ENCODE peak calls at places on chromosomes 7 and 10, in six cellular contexts. V, M, S, I, X and T are unnamed samples. For H3K4me1, the result is how much of the 10 kb centered on the place peaks cover.

GRCh38 chr10:68154211-68154497 is 44.9 kb downstream of the MYPN start:
- DNase-seq in S (peak), M (peak), I (peak), X (no peak), V (peak), T (no peak)

GRCh38 chr7:144035385-144035784 is 13.4 kb upstream of the OR2A5 start:
- DNase-seq in M (no peak), I (no peak), V (no peak), S (no peak), X (no peak), T (no peak)

GRCh38 chr10:132991706-132992432 is 49.5 kb upstream of the CFAP46 start:
- DNase-seq in X (no peak), I (no peak), V (no peak), S (no peak), M (no peak), T (no peak)

GRCh38 chr10:116104210-116104932 is 168.6 kb downstream of the GFRA1 start:
- DNase-seq in I (no peak), M (no peak), S (no peak), V (no peak), X (no peak), T (no peak)

GRCh38 chr7:36605261-36605660 is 119.0 kb downstream of the AOAH start:
- DNase-seq in X (no peak), V (no peak), I (no peak), S (no peak), M (no peak), T (no peak)

GRCh38 chr7:101696-102376 is 90.5 kb upstream of the FAM20C start:
- DNase-seq in X (no peak), I (no peak), V (peak), M (no peak), S (peak), T (no peak)

GRCh38 chr10:84296071-84296981 is 32.1 kb upstream of the CCSER2 start:
- DNase-seq in I (no peak), X (no peak), S (peak), M (no peak), V (peak), T (no peak)

GRCh38 chr10:95988702-95989101 is 54.7 kb upstream of the CCNJ start:
- DNase-seq in M (no peak), X (no peak), S (no peak), I (no peak), V (no peak), T (no peak)

GRCh38 chr7:141118809-141119586 is 45.1 kb downstream of the TMEM178B start:
- DNase-seq in S (no peak), V (no peak), M (no peak), I (no peak), X (no peak), T (no peak)

GRCh38 chr7:157686285-157686894 is 349.6 kb downstream of the DNAJB6 start:
- DNase-seq in S (no peak), I (no peak), X (no peak), M (no peak), V (no peak), T (peak)

GRCh38 chr10:104146871-104147270 is 24.9 kb downstream of the SFR1 start:
- DNase-seq in I (no peak), S (no peak), V (no peak), X (no peak), M (no peak), T (no peak)

GRCh38 chr10:79559726-79560125 is 481 bp downstream of the SFTPA2 start:
- DNase-seq in S (peak), I (no peak), M (no peak), X (no peak), V (peak), T (no peak)

GRCh38 chr10:120979435-120980315 is 128.5 kb downstream of the WDR11 start:
- DNase-seq in I (peak), M (no peak), V (no peak), S (peak), X (no peak), T (peak)

GRCh38 chr10:93754761-93755160 is 3.0 kb upstream of the LGI1 start:
- DNase-seq in X (no peak), S (no peak), V (no peak), M (no peak), I (no peak), T (no peak)

GRCh38 chr7:124532166-124532565 is 233.4 kb downstream of the GPR37 start:
- DNase-seq in X (no peak), V (peak), I (no peak), S (no peak), M (no peak), T (no peak)

GRCh38 chr7:92717982-92718716 is 118.2 kb downstream of the CDK6 start:
- DNase-seq in X (peak), S (peak), I (peak), M (peak), V (peak), T (peak)

GRCh38 chr10:14571866-14572507 is 202.7 kb downstream of the FAM107B start:
- DNase-seq in V (peak), X (no peak), I (peak), M (no peak), S (peak), T (peak)

GRCh38 chr10:89521368-89521767 is 14.0 kb downstream of the SLC16A12 start:
- DNase-seq in X (no peak), S (no peak), M (no peak), I (no peak), V (peak), T (no peak)

GRCh38 chr10:119139464-119140067 is 25.9 kb downstream of the SFXN4 start:
- DNase-seq in M (peak), X (no peak), S (peak), I (no peak), V (peak), T (peak)

GRCh38 chr10:114271779-114272167 is 32.7 kb downstream of the VWA2 start:
- DNase-seq in M (no peak), X (peak), I (no peak), S (peak), V (peak), T (no peak)

GRCh38 chr10:42962120-42962901 is 114.6 kb upstream of the RET start:
- DNase-seq in S (no peak), I (peak), X (peak), M (no peak), V (no peak), T (peak)

GRCh38 chr10:15863733-15864132 is 3.4 kb upstream of the MINDY3 start:
- DNase-seq in V (no peak), I (no peak), X (no peak), M (no peak), S (no peak), T (no peak)

GRCh38 chr10:121379025-121379424 is 219.2 kb downstream of the FGFR2 start:
- DNase-seq in M (no peak), V (no peak), S (no peak), X (no peak), I (no peak), T (no peak)

GRCh38 chr10:124646483-124647352 is 97.5 kb downstream of the FAM53B start:
- DNase-seq in X (peak), I (no peak), M (peak), S (peak), V (peak), T (peak)

GRCh38 chr7:11373546-11374142 is 400.0 kb downstream of the PHF14 start:
- DNase-seq in V (no peak), S (peak), X (no peak), I (no peak), M (no peak), T (no peak)
- TF ChIP-seq CTCF in V (peak), S (peak), X (peak), I (peak), M (no peak), T (peak)

DNA sequence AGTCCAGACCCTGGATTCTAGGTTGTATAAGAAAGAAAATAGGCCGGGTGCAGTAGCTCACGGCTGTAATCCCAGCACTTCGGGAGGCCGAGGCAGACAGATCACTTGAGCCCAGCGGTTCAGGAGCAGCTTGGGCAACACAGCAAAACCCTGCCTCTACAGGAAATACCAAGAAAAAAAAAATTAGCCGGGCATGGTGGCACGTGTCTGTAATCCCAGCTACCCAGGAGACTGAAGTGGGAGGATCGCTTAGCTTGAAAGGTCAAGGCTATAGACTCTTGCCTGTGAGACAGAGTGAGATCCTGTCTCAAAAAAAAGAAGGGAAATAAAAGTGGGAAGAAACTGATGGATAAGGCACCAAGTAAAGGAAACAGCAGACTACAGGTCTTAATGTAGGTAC is 287.9 kb upstream of the KLF14 start:
- DNase-seq in M (no peak), S (no peak), X (no peak), I (no peak), V (no peak), T (no peak)
- H3K4me1 ChIP-seq in M (under half), S (under half), X (under half), I (under half), V (under half), T (under half)

GRCh38 chr10:37109000-37109399 is 16.4 kb upstream of the ANKRD30A start:
- DNase-seq in M (no peak), I (no peak), V (no peak), X (no peak), S (no peak), T (no peak)
- H3K27ac ChIP-seq in M (no peak), I (no peak), V (no peak), X (no peak), S (no peak), T (no peak)

DNA sequence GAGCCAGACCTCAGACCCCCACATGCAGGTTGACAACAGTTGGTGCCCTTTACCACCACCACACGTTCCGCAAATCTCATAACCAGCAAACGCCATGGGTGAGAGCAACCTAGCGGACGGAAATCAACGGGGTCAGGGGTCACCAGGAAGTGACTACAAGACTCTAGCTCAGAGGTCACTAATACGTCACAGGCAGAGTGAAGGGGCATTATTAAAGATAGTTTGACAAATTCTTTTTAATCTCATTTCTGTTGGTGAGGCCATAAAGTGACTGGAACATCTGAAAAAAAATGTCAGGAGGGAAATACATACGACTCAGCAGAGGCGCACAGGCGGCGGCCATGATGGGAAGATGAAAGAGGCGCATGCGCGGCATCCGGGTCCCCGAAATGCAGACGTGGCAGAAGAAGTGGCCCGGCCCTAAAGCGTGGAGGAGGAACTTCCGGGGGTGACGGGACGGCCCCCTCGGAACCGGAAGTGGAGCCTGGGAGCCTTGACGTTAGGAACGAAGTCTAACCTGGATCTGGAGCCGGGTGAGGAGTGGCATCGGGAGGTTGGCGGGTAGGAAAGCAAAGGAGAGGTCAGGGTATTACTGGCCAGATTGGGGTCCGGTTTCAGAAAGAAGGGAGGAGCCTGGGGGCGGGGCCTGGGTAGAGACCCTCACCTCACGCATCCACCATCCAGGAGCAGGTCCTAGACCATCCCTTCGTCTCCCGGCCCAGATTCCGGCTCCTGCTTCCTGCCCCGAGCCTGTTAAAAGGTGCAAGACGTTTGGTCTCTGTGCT is at the start of gene SEC24C:
- DNase-seq in V (peak), M (peak), I (peak), X (peak), S (peak), T (peak)
- TF ChIP-seq CTCF in V (peak), M (peak), I (no peak), X (no peak), S (no peak), T (peak)

GRCh38 chr7:116212859-116213258 is 2.5 kb downstream of the TES start:
- DNase-seq in X (no peak), I (no peak), M (no peak), V (no peak), S (peak), T (no peak)

GRCh38 chr7:116209561-116210070 is 723 bp upstream of the TES start:
- DNase-seq in S (no peak), I (no peak), M (no peak), V (peak), X (no peak), T (no peak)

GRCh38 chr7:116210345-116211005 is at the start of gene TES:
- DNase-seq in M (peak), I (peak), X (no peak), V (peak), S (peak), T (peak)

GRCh38 chr7:116211913-116212596 is 1.7 kb downstream of the TES start:
- DNase-seq in V (peak), S (peak), M (no peak), I (no peak), X (no peak), T (no peak)

DNA sequence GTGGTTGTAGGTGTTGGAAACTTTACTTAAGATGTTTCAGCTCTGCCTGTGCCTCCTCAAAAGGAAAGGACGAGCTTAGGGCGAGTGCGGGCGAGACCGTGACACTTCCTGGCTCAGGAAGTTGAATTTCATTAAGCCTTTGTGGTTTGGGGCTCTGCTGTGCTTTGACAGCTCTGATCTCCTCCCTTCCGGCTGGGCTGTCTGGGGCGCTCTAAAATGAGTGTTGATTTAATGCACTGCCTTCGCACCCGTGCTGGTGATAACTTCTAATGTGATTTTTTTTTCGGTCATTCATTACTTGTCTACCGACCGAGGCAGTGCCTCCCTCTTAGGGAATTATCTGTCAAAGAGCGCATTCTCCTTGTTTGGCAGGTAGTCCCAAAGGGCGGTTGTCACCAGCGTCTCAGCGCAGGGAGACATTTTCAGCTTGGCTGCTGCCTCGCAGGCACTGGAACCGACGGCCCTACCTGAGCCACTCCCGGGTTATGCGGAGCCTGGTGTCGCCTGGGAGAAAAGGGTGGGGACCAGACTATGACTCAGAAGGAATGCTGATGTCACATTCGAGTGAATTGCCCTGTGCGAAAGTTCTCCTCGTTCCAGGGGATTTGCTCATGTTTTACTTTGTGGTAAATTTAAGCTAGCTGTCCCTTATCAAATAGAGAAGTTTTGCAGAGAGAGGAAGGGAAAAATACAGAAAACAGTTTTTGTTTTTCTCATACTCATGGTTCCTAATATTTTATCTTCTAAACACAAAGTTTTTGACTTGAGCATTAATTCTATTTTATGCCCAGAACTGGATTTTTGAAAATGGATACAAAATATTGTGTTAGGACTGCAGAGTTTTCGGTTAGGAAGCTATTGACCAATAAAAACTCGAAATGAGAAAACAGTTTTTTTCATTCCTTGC is 920 bp downstream of the TES start:
- DNase-seq in M (peak), V (peak), I (peak), S (peak), X (peak), T (peak)
- H3K4me1 ChIP-seq in M (under half), V (under half), I (under half), S (under half), X (under half), T (under half)

DNA sequence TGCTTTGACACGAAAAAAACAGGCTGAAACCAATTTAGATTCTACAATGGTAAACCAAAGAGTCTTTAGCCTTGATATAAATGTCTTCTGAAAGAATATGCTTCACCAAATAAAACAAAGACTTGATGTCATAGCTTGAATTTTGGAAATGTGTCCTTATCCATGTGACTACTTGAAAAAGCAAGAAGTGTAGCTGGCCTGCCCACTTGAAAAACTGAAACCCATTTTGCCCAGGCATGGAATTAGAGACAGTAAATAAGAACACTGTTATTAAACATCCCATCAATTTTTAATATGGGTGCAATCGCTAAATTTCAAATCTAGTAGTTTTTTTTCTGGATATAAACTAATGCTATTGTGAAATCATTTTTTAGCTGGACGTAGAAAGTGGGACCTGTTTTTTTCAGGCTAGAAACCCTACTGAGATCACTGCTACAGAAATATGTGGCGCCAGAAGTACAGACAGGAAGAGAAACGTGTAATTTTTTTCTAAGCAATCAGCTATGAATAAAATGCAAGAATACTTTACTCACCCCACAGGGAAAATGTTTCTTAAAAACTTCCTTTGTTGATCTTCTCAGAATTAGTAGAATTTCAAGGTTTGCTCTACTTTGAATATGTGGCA is 56.7 kb downstream of the PIP4K2A start:
- DNase-seq in M (no peak), I (no peak), V (peak), X (no peak), S (peak), T (no peak)
- H3K27ac ChIP-seq in M (no peak), I (no peak), V (no peak), X (peak), S (peak), T (no peak)

GRCh38 chr7:55112056-55112455 is 93.2 kb downstream of the EGFR start:
- DNase-seq in X (no peak), I (no peak), S (no peak), V (no peak), M (no peak), T (no peak)
- TF ChIP-seq CTCF in X (no peak), I (no peak), S (no peak), V (no peak), M (no peak), T (no peak)

GRCh38 chr10:46216836-46217748 is 69.7 kb upstream of the ANTXRL start:
- DNase-seq in X (no peak), I (no peak), V (no peak), S (peak), M (no peak), T (no peak)

GRCh38 chr10:46218921-46219320 is 67.9 kb upstream of the ANTXRL start:
- DNase-seq in V (no peak), X (no peak), M (no peak), I (no peak), S (peak), T (no peak)

GRCh38 chr10:46217749-46218453 is 68.9 kb upstream of the ANTXRL start:
- DNase-seq in S (no peak), V (no peak), X (no peak), I (no peak), M (no peak), T (no peak)

GRCh38 chr10:46216003-46216634 is 70.7 kb upstream of the ANTXRL start:
- DNase-seq in X (no peak), M (no peak), I (no peak), V (no peak), S (no peak), T (no peak)

DNA sequence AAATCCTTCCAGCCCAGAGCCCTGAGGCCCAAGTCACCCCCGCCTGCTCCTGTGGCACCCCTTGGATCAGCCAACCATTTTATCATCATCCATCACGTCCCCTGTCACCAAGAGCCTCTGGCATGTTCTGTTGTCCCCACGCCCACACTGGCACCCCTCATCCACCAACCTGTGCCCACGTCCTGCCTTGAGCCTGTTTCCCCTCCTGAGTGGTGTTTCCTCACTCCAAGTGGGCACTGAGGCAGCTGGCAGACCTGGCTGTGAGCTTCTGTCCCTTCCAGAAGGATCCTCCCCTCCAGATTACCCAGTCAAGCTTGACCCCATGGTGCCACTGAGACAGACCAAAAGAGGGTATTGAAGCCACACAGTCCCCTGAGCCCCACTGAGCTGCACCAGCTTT is 71.4 kb upstream of the ANTXRL start:
- DNase-seq in V (no peak), S (no peak), I (no peak), M (no peak), X (no peak), T (no peak)
- H3K4me1 ChIP-seq in V (under half), S (under half), I (under half), M (under half), X (under half), T (under half)